ENCODE peak calls at places on chromosomes 2 and 18, in six cellular contexts. M, E, I, Z, O and H are unnamed samples.

GRCh38 chr2:223959688-223960087 is 2.4 kb downstream of the MRPL44 start:
- DNase-seq in O (no peak), E (no peak), Z (no peak), M (no peak), I (no peak), H (peak; percentile 45)

GRCh38 chr18:23115683-23116096 is 19.6 kb upstream of the CABLES1 start:
- DNase-seq in Z (peak; percentile 93), M (no peak), I (no peak), E (no peak), O (peak; percentile 94), H (peak; percentile 94)

GRCh38 chr2:241987726-241988125 is 118.2 kb downstream of the RTP5 start:
- DNase-seq in E (no peak), Z (no peak), M (no peak), I (peak; percentile 33), O (no peak), H (no peak)

GRCh38 chr18:3111523-3112240 is 98.7 kb upstream of the LPIN2 start:
- DNase-seq in O (no peak), E (no peak), Z (no peak), I (no peak), M (no peak), H (no peak)

GRCh38 chr2:172080641-172081230 is 4.6 kb upstream of the DLX1 start:
- DNase-seq in M (no peak), I (no peak), O (no peak), Z (no peak), E (no peak), H (no peak)

GRCh38 chr2:218893349-218894167 is 12.9 kb downstream of the WNT10A start:
- DNase-seq in I (no peak), O (no peak), M (no peak), Z (no peak), E (no peak), H (no peak)

GRCh38 chr2:127219716-127220090 is 396 bp downstream of the CYP27C1 start:
- DNase-seq in O (no peak), Z (no peak), M (no peak), I (peak; percentile 66), E (no peak), H (peak; percentile 46)

GRCh38 chr2:236178921-236179652 is 10.9 kb upstream of the GBX2 start:
- DNase-seq in M (no peak), O (no peak), E (no peak), Z (no peak), I (no peak), H (no peak)

GRCh38 chr2:38666578-38666926 is 638 bp downstream of the GALM start:
- DNase-seq in M (no peak), I (no peak), O (no peak), E (no peak), Z (peak; percentile 69), H (no peak)

GRCh38 chr18:75139226-75139911 is 69.6 kb downstream of the PTGR3 start:
- DNase-seq in Z (no peak), M (no peak), E (no peak), O (no peak), I (peak; percentile 21), H (no peak)

GRCh38 chr18:23099621-23100020 is 35.7 kb upstream of the CABLES1 start:
- DNase-seq in Z (no peak), I (no peak), M (no peak), E (no peak), O (peak; percentile 25), H (peak; percentile 60)

GRCh38 chr2:232026941-232027340 is 65.4 kb downstream of the DIS3L2 start:
- DNase-seq in M (no peak), E (no peak), I (no peak), O (no peak), Z (no peak), H (no peak)

GRCh38 chr18:72114801-72115594 is 429.1 kb downstream of the CBLN2 start:
- DNase-seq in E (no peak), O (no peak), I (no peak), M (no peak), Z (no peak), H (peak; percentile 87)

GRCh38 chr2:126788652-126789051 is 110.0 kb upstream of the TEX51 start:
- DNase-seq in E (no peak), I (no peak), M (no peak), O (no peak), Z (no peak), H (no peak)

GRCh38 chr18:58195278-58195721 is 151.3 kb downstream of the NEDD4L start:
- DNase-seq in E (peak; percentile 13), Z (no peak), M (no peak), O (peak; percentile 73), I (peak; percentile 45), H (peak; percentile 54)

GRCh38 chr2:210445116-210445707 is 31.3 kb downstream of the LANCL1 start:
- DNase-seq in Z (peak; percentile 8), I (no peak), M (no peak), E (no peak), O (peak; percentile 8), H (peak; percentile 29)

GRCh38 chr2:204339212-204339715 is 206.0 kb upstream of the PARD3B start:
- DNase-seq in I (no peak), O (no peak), Z (no peak), M (no peak), E (no peak), H (no peak)

GRCh38 chr18:79657342-79657996 is 22.1 kb upstream of the CTDP1 start:
- DNase-seq in E (no peak), Z (no peak), O (peak; percentile 19), I (no peak), M (no peak), H (peak; percentile 11)

GRCh38 chr2:20496069-20496468 is 49.2 kb downstream of the RHOB start:
- DNase-seq in Z (peak; percentile 97), M (no peak), O (peak; percentile 61), E (no peak), I (no peak), H (peak; percentile 83)

GRCh38 chr2:196422361-196422760 is 217.2 kb upstream of the CCDC150 start:
- DNase-seq in M (no peak), I (no peak), E (no peak), O (no peak), Z (no peak), H (no peak)

GRCh38 chr2:238176565-238176964 is 17.8 kb downstream of the ERFE start:
- DNase-seq in O (no peak), M (no peak), Z (no peak), I (no peak), E (no peak), H (no peak)

GRCh38 chr2:239252433-239253200 is 148.2 kb downstream of the HDAC4 start:
- DNase-seq in Z (no peak), E (no peak), M (no peak), I (no peak), O (no peak), H (no peak)

GRCh38 chr2:37604716-37605115 is 66.7 kb downstream of the CDC42EP3 start:
- DNase-seq in O (no peak), Z (no peak), I (no peak), M (no peak), E (no peak), H (peak; percentile 42)

GRCh38 chr18:37575646-37576045 is 10.0 kb upstream of the CELF4 start:
- DNase-seq in Z (no peak), I (no peak), O (no peak), E (no peak), M (no peak), H (no peak)

GRCh38 chr18:23355206-23355605 is 97.9 kb upstream of the RIOK3 start:
- DNase-seq in M (no peak), Z (no peak), E (no peak), O (no peak), I (no peak), H (no peak)

GRCh38 chr2:9573840-9574239 is 18.2 kb upstream of the ADAM17 start:
- DNase-seq in E (no peak), M (no peak), Z (no peak), I (no peak), O (no peak), H (no peak)

GRCh38 chr2:24237313-24237712 is 62.5 kb downstream of the FAM228A start:
- DNase-seq in M (no peak), Z (no peak), E (no peak), I (no peak), O (no peak), H (no peak)

GRCh38 chr2:181946444-181947127 is 39.1 kb upstream of the PPP1R1C start:
- DNase-seq in M (no peak), O (peak; percentile 9), Z (no peak), I (no peak), E (no peak), H (peak; percentile 41)

GRCh38 chr18:8657050-8657820 is 48.0 kb downstream of the RAB12 start:
- DNase-seq in E (no peak), M (no peak), I (no peak), O (no peak), Z (no peak), H (no peak)

GRCh38 chr2:226581004-226581403 is 218.6 kb downstream of the IRS1 start:
- DNase-seq in Z (no peak), O (no peak), I (no peak), E (no peak), M (no peak), H (no peak)